ENCODE peak calls at places on chromosomes 13 and 19, in four cellular contexts. L is fibroblast of lung, G is fibroblast of the aortic adventitia, O is Calu3. M is an unnamed sample.
A peak's percentile ranks its signal among the peaks of the same experiment; 100 is the strongest.

GRCh38 chr19:38528931-38529330 is 88.8 kb downstream of the MAP4K1 start:
- DNase-seq in L (no peak), G (no peak), O (no peak), M (no peak)

GRCh38 chr19:23916991-23917390 is 2.3 kb downstream of the ZNF726 start:
- DNase-seq in L (peak; percentile 18), G (peak; percentile 0), O (no peak), M (no peak)

GRCh38 chr13:105153626-105154025 is 1381.8 kb downstream of the EFNB2 start:
- DNase-seq in L (peak; percentile 11), G (no peak), O (no peak), M (peak; percentile 3)

GRCh38 chr13:103168901-103169508 is 102.8 kb upstream of the SLC10A2 start:
- DNase-seq in L (no peak), G (no peak), O (no peak), M (no peak)

GRCh38 chr19:44741258-44741731 is 7.2 kb upstream of the BCL3 start:
- DNase-seq in L (peak; percentile 50), G (peak; percentile 71), O (peak; percentile 58), M (peak; percentile 94)

GRCh38 chr19:16315825-16316505 is 8.7 kb upstream of the KLF2 start:
- DNase-seq in L (peak; percentile 98), G (peak; percentile 100), O (no peak), M (peak; percentile 81)

GRCh38 chr19:31483226-31483857 is 134.1 kb upstream of the TSHZ3 start:
- DNase-seq in L (no peak), G (no peak), O (no peak), M (no peak)

GRCh38 chr13:75416327-75417005 is 65.5 kb downstream of the TBC1D4 start:
- DNase-seq in L (no peak), G (no peak), O (no peak), M (no peak)

GRCh38 chr13:112447761-112448603 is 71.8 kb downstream of the SPACA7 start:
- DNase-seq in L (no peak), G (no peak), O (no peak), M (no peak)

GRCh38 chr13:107271226-107271625 is 703.3 kb upstream of the ARGLU1 start:
- DNase-seq in L (peak; percentile 74), G (peak; percentile 15), O (no peak), M (peak; percentile 38)

GRCh38 chr19:17304386-17305047 is 1.2 kb upstream of the MRPL34 start:
- DNase-seq in L (no peak), G (no peak), O (no peak), M (peak; percentile 61)

GRCh38 chr13:44211286-44211685 is 162.3 kb upstream of the SERP2 start:
- DNase-seq in L (no peak), G (peak; percentile 47), O (no peak), M (no peak)

GRCh38 chr13:95564948-95565347 is 12.4 kb downstream of the CLDN10 start:
- DNase-seq in L (peak; percentile 83), G (peak; percentile 91), O (no peak), M (peak; percentile 92)

GRCh38 chr13:21573920-21574712 is 29.9 kb downstream of the MICU2 start:
- DNase-seq in L (peak; percentile 8), G (no peak), O (no peak), M (no peak)

GRCh38 chr19:12864721-12865715 is 16.2 kb downstream of the DNASE2 start:
- DNase-seq in L (no peak), G (no peak), O (no peak), M (no peak)

GRCh38 chr13:75935805-75936204 is 299.7 kb downstream of the LMO7 start:
- DNase-seq in L (no peak), G (no peak), O (no peak), M (no peak)

GRCh38 chr13:32125746-32126145 is 94.2 kb downstream of the FRY start:
- DNase-seq in L (peak; percentile 14), G (peak; percentile 73), O (no peak), M (peak; percentile 47)

GRCh38 chr19:55014714-55015113 is 23.4 kb downstream of the GP6 start:
- DNase-seq in L (no peak), G (no peak), O (no peak), M (no peak)

GRCh38 chr13:98239156-98240076 is 62.3 kb upstream of the RNF113B start:
- DNase-seq in L (no peak), G (no peak), O (no peak), M (no peak)

GRCh38 chr19:10403137-10404021 is at the start of gene CDC37:
- DNase-seq in L (peak; percentile 94), G (peak; percentile 96), O (peak; percentile 95), M (peak; percentile 97)

GRCh38 chr13:110187501-110188161 is 119.3 kb downstream of the COL4A1 start:
- DNase-seq in L (peak; percentile 88), G (peak; percentile 93), O (peak; percentile 3), M (peak; percentile 70)

GRCh38 chr19:30857388-30857787 is 485.2 kb downstream of the ZNF536 start:
- DNase-seq in L (no peak), G (no peak), O (no peak), M (no peak)

GRCh38 chr13:112104873-112105234 is 37.9 kb downstream of the SOX1 start:
- DNase-seq in L (no peak), G (no peak), O (no peak), M (no peak)

GRCh38 chr19:29686285-29686805 is 21.1 kb downstream of the PLEKHF1 start:
- DNase-seq in L (no peak), G (no peak), O (no peak), M (no peak)

GRCh38 chr13:79810671-79811070 is 329.7 kb downstream of the NDFIP2 start:
- DNase-seq in L (peak; percentile 77), G (peak; percentile 66), O (no peak), M (no peak)

GRCh38 chr13:32267836-32268439 is 47.2 kb downstream of the ZAR1L start:
- DNase-seq in L (no peak), G (no peak), O (peak; percentile 68), M (peak; percentile 60)

GRCh38 chr13:114095486-114095885 is 36.9 kb downstream of the RASA3 start:
- DNase-seq in L (no peak), G (no peak), O (no peak), M (no peak)

GRCh38 chr13:40993987-40994386 is 25.1 kb downstream of the ELF1 start:
- DNase-seq in L (no peak), G (no peak), O (peak; percentile 53), M (peak; percentile 24)

GRCh38 chr13:57992416-57992815 is 360.9 kb downstream of the PCDH17 start:
- DNase-seq in L (peak; percentile 57), G (no peak), O (no peak), M (no peak)

GRCh38 chr13:28528848-28529247 is 33.9 kb upstream of the FLT1 start:
- DNase-seq in L (no peak), G (no peak), O (no peak), M (peak; percentile 33)

GRCh38 chr19:49790866-49791265 is 22.2 kb downstream of the FUZ start:
- DNase-seq in L (no peak), G (peak; percentile 42), O (no peak), M (no peak)

GRCh38 chr19:5547881-5548280 is 19.9 kb downstream of the TINCR start:
- DNase-seq in L (no peak), G (peak; percentile 52), O (peak; percentile 47), M (peak; percentile 51)
- TF ChIP-seq CTCF in L (peak; percentile 62), G (peak; percentile 73), O (peak; percentile 35), M (peak; percentile 30)

DNA sequence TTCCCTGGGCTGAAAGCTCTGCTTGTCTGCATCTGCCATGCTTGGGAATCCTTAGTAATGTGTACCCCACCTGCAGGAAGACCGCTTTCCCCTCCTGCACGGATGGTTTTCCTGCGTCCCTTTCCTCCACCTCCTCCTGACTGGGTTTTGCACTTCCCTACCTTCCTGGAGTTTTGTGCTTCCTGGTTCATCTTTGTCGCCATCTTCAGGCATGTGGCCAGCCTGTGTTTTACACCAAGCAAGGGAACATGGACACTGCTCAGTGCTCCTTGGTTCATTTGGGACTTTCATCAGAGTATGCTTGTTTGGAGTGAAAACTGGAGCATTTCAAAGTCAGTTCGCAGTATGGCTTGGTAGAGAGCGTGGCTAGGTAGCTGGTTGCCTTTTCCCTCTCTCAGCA is 30.7 kb downstream of the ERICH6B start:
- DNase-seq in L (no peak), G (no peak), O (no peak), M (peak; percentile 17)
- TF ChIP-seq CTCF in L (no peak), G (no peak), O (no peak), M (no peak)

GRCh38 chr13:35722438-35723060 is 246.1 kb upstream of the MAB21L1 start:
- DNase-seq in L (no peak), G (no peak), O (no peak), M (no peak)
- TF ChIP-seq CTCF in L (no peak), G (no peak), O (no peak), M (no peak)

GRCh38 chr19:47730521-47730889 is 14.8 kb upstream of the NOP53 start:
- DNase-seq in L (no peak), G (no peak), O (no peak), M (no peak)
- TF ChIP-seq CTCF in L (no peak), G (no peak), O (no peak), M (no peak)

M was measured in MCF 10A.